ENCODE peak calls at places on chromosomes 16 and 17, in ten cellular contexts. I is left kidney; K is skeletal muscle cell; B is fibroblast of the conjunctiva; P is Jurkat, Clone E6-1; E is iris pigment epithelial cell; Z is AG04450; V is stimulated activated CD8-positive, alpha-beta memory T cell treated with anti-CD3 and anti-CD28 coated beads, Interleukin-7, amount 100 ng/mL, for 1 hour; D is A549; A is activated CD4-positive, alpha-beta T cell treated with anti-CD3 and anti-CD28 coated beads for 48 hours. U is an unnamed sample.

GRCh38 chr17:65185686-65186382 is 48.7 kb downstream of the RGS9 start:
- DNase-seq in Z (no peak), D (no peak), I (peak), E (no peak), K (no peak), V (no peak), A (no peak), B (no peak), P (no peak), U (no peak)

GRCh38 chr17:31394544-31394943 is 3.1 kb downstream of the RAB11FIP4 start:
- DNase-seq in I (peak), B (peak), V (no peak), P (peak), D (peak), E (peak), K (peak), Z (peak), A (peak), U (peak)

GRCh38 chr16:89357460-89357859 is 132.9 kb downstream of the ANKRD11 start:
- DNase-seq in P (no peak), I (peak), B (no peak), V (no peak), A (peak), Z (no peak), E (no peak), D (no peak), K (no peak), U (no peak)

GRCh38 chr17:68908045-68908444 is 47.1 kb downstream of the ABCA8 start:
- DNase-seq in Z (no peak), B (no peak), P (no peak), I (no peak), V (no peak), K (no peak), D (no peak), A (no peak), E (no peak), U (no peak)

GRCh38 chr17:79942011-79942405 is 93.7 kb downstream of the TBC1D16 start:
- DNase-seq in P (no peak), B (no peak), I (no peak), Z (no peak), E (no peak), D (no peak), A (no peak), V (no peak), K (no peak), U (no peak)

GRCh38 chr17:44677136-44677535 is 12.4 kb downstream of the CCDC43 start:
- DNase-seq in E (peak), P (no peak), K (no peak), V (no peak), Z (no peak), I (no peak), D (no peak), A (no peak), B (no peak), U (no peak)

GRCh38 chr17:74085434-74085833 is 118.0 kb upstream of the RPL38 start:
- DNase-seq in B (no peak), A (peak), P (no peak), Z (no peak), I (no peak), V (no peak), E (peak), K (no peak), D (peak), U (no peak)

GRCh38 chr16:19008245-19008644 is 24.5 kb downstream of the TMC7 start:
- DNase-seq in E (peak), I (no peak), P (no peak), V (no peak), D (no peak), B (peak), Z (peak), A (no peak), K (peak), U (peak)

GRCh38 chr17:48003686-48004120 is 32.8 kb downstream of the CDK5RAP3 start:
- DNase-seq in K (no peak), Z (no peak), E (no peak), I (no peak), D (no peak), P (no peak), A (no peak), B (no peak), V (no peak), U (no peak)

GRCh38 chr17:59513934-59514841 is 51.2 kb upstream of the DHX40 start:
- DNase-seq in D (peak), K (peak), P (no peak), V (no peak), B (peak), E (peak), A (no peak), I (peak), Z (peak), U (peak)

GRCh38 chr16:83046664-83047063 is 419.9 kb downstream of the CDH13 start:
- DNase-seq in V (no peak), E (no peak), D (no peak), A (no peak), I (no peak), B (no peak), K (no peak), P (no peak), Z (no peak), U (no peak)

GRCh38 chr17:18258356-18259038 is at the start of gene FLII:
- DNase-seq in K (no peak), V (peak), P (no peak), A (peak), E (peak), Z (no peak), B (no peak), D (peak), I (peak), U (no peak)

GRCh38 chr17:6700948-6701307 is 12.2 kb downstream of the SLC13A5 start:
- DNase-seq in A (no peak), I (no peak), Z (no peak), V (no peak), E (no peak), K (no peak), D (no peak), B (no peak), P (no peak), U (no peak)

GRCh38 chr16:15542261-15542660 is 100.7 kb downstream of the MARF1 start:
- DNase-seq in Z (no peak), P (no peak), B (no peak), A (no peak), D (no peak), K (no peak), I (no peak), V (no peak), E (no peak), U (no peak)

GRCh38 chr16:46883353-46883689 is 841 bp upstream of the GPT2 start:
- DNase-seq in K (no peak), Z (no peak), B (no peak), A (no peak), E (no peak), P (no peak), D (no peak), I (no peak), V (no peak), U (no peak)

GRCh38 chr16:75222271-75222783 is 3.5 kb downstream of the CTRB1 start:
- DNase-seq in A (no peak), K (no peak), Z (no peak), P (no peak), E (no peak), D (no peak), I (no peak), B (no peak), V (no peak), U (no peak)

GRCh38 chr17:41340934-41341861 is 9.4 kb downstream of the KRT33A start:
- DNase-seq in A (peak), K (no peak), I (no peak), E (no peak), B (no peak), V (no peak), D (no peak), Z (no peak), P (no peak), U (no peak)

GRCh38 chr17:40472733-40473452 is 28.5 kb downstream of the TNS4 start:
- DNase-seq in K (no peak), I (no peak), E (peak), D (peak), V (no peak), P (no peak), A (no peak), B (no peak), Z (no peak), U (no peak)

GRCh38 chr17:13642188-13642587 is 40.5 kb upstream of the HS3ST3A1 start:
- DNase-seq in K (no peak), I (no peak), A (no peak), E (no peak), D (no peak), Z (no peak), V (no peak), P (no peak), B (no peak), U (no peak)

GRCh38 chr16:48632137-48632774 is 22.3 kb upstream of the N4BP1 start:
- DNase-seq in B (no peak), Z (no peak), I (no peak), E (no peak), D (peak), V (no peak), K (no peak), P (no peak), A (no peak), U (no peak)

GRCh38 chr17:59650642-59651041 is 30.9 kb downstream of the CLTC start:
- DNase-seq in D (no peak), K (no peak), E (no peak), A (no peak), I (no peak), P (no peak), B (no peak), V (no peak), Z (no peak), U (no peak)

GRCh38 chr17:4764612-4765011 is 7.1 kb upstream of the TM4SF5 start:
- DNase-seq in A (no peak), K (no peak), V (no peak), B (no peak), P (no peak), D (no peak), I (no peak), Z (no peak), E (no peak), U (no peak)

GRCh38 chr17:2253768-2254406 is 49.7 kb downstream of the SMG6 start:
- DNase-seq in B (no peak), P (no peak), I (no peak), A (peak), D (no peak), V (no peak), Z (no peak), E (no peak), K (no peak), U (no peak)

GRCh38 chr16:10172848-10173655 is 9.2 kb downstream of the GRIN2A start:
- DNase-seq in D (no peak), K (no peak), E (no peak), A (no peak), V (no peak), I (no peak), B (no peak), P (no peak), Z (no peak), U (no peak)

GRCh38 chr16:57530104-57530522 is 6.3 kb downstream of the CCDC102A start:
- DNase-seq in I (no peak), Z (peak), V (peak), B (no peak), P (no peak), A (peak), E (peak), K (peak), D (no peak), U (peak)

GRCh38 chr16:53511403-53512280 is 8.6 kb upstream of the AKTIP start:
- DNase-seq in Z (no peak), D (peak), I (no peak), E (no peak), A (no peak), K (no peak), P (no peak), V (no peak), B (no peak), U (no peak)

GRCh38 chr16:56634715-56635440 is 2.4 kb downstream of the MT1M start:
- DNase-seq in Z (no peak), P (no peak), V (no peak), A (no peak), K (no peak), I (no peak), E (no peak), B (no peak), D (no peak), U (no peak)

GRCh38 chr17:64661731-64661980 is 451 bp downstream of the SMURF2 start:
- DNase-seq in V (no peak), D (no peak), K (no peak), I (no peak), Z (no peak), B (no peak), E (no peak), A (no peak), P (no peak), U (no peak)

GRCh38 chr17:15946611-15947120 is 1.7 kb downstream of the ADORA2B start:
- DNase-seq in Z (no peak), K (no peak), D (no peak), V (no peak), I (no peak), A (no peak), P (no peak), E (no peak), B (no peak), U (no peak)

GRCh38 chr17:35683588-35683987 is 47.9 kb upstream of the RASL10B start:
- DNase-seq in D (no peak), B (no peak), Z (no peak), K (no peak), V (no peak), E (no peak), A (no peak), P (no peak), I (no peak), U (no peak)

GRCh38 chr17:43020789-43021738 is 1.1 kb downstream of the VAT1 start:
- DNase-seq in K (no peak), V (no peak), A (peak), D (peak), B (peak), I (peak), Z (no peak), P (no peak), E (peak), U (no peak)